ENCODE peak calls at places on chromosomes 11 and 22, in four cellular contexts. One of them, this sample, is unnamed. For H3K36me3, the result is how much of the 10 kb centered on the place peaks cover.

GRCh38 chr22:19822301-19823117 is 32.2 kb downstream of the GNB1L start:
- DNase-seq in stomach: peak
- DNase-seq in sigmoid colon: peak
- DNase-seq in K562: no peak
- DNase-seq in this sample: peak

GRCh38 chr11:107549253-107549953 is 16.1 kb downstream of the ALKBH8 start:
- DNase-seq in K562: peak
- DNase-seq in stomach: no peak
- DNase-seq in sigmoid colon: no peak
- DNase-seq in this sample: no peak

GRCh38 chr22:30922151-30922611 is 46.4 kb downstream of the MORC2 start:
- DNase-seq in K562: no peak
- DNase-seq in sigmoid colon: peak
- DNase-seq in stomach: peak
- DNase-seq in this sample: no peak

GRCh38 chr11:15627560-15627959 is 512.8 kb downstream of the INSC start:
- DNase-seq in sigmoid colon: no peak
- DNase-seq in K562: no peak
- DNase-seq in stomach: no peak
- DNase-seq in this sample: no peak

GRCh38 chr22:29266564-29267461 is 968 bp downstream of the RHBDD3 start:
- DNase-seq in K562: no peak
- DNase-seq in stomach: no peak
- DNase-seq in sigmoid colon: no peak
- DNase-seq in this sample: no peak

GRCh38 chr11:19874241-19874640 is 161.6 kb downstream of the NAV2 start:
- DNase-seq in K562: no peak
- DNase-seq in sigmoid colon: no peak
- DNase-seq in stomach: no peak
- DNase-seq in this sample: no peak

GRCh38 chr11:45662665-45663485 is 2.5 kb downstream of the CHST1 start:
- DNase-seq in stomach: no peak
- DNase-seq in K562: peak
- DNase-seq in sigmoid colon: peak
- DNase-seq in this sample: no peak

GRCh38 chr11:43579171-43579918 is 101.2 kb upstream of the HSD17B12 start:
- DNase-seq in sigmoid colon: no peak
- DNase-seq in K562: peak
- DNase-seq in stomach: no peak
- DNase-seq in this sample: no peak

GRCh38 chr11:87300640-87301381 is 263.1 kb downstream of the TMEM135 start:
- DNase-seq in K562: no peak
- DNase-seq in stomach: no peak
- DNase-seq in sigmoid colon: no peak
- DNase-seq in this sample: no peak

GRCh38 chr22:45918455-45919370 is 58.2 kb downstream of the WNT7B start:
- DNase-seq in K562: no peak
- DNase-seq in sigmoid colon: no peak
- DNase-seq in stomach: peak
- DNase-seq in this sample: no peak

GRCh38 chr11:70364745-70365535 is 33.4 kb upstream of the CTTN start:
- DNase-seq in stomach: no peak
- DNase-seq in sigmoid colon: no peak
- DNase-seq in K562: no peak
- DNase-seq in this sample: no peak

GRCh38 chr11:44290206-44290605 is 19.7 kb downstream of the ALX4 start:
- DNase-seq in stomach: no peak
- DNase-seq in sigmoid colon: no peak
- DNase-seq in K562: no peak
- DNase-seq in this sample: no peak

GRCh38 chr11:77656362-77656761 is 18.8 kb upstream of the CLNS1A start:
- DNase-seq in stomach: no peak
- DNase-seq in sigmoid colon: no peak
- DNase-seq in K562: no peak
- DNase-seq in this sample: no peak

GRCh38 chr11:124837491-124837856 is 27.8 kb upstream of the ROBO3 start:
- DNase-seq in K562: peak
- DNase-seq in stomach: no peak
- DNase-seq in sigmoid colon: no peak
- DNase-seq in this sample: no peak

GRCh38 chr22:39940757-39941305 is 19.4 kb upstream of the TMA7B start:
- DNase-seq in sigmoid colon: no peak
- DNase-seq in stomach: no peak
- DNase-seq in K562: no peak
- DNase-seq in this sample: no peak

GRCh38 chr11:129894281-129895125 is 875 bp downstream of the NFRKB start:
- DNase-seq in sigmoid colon: no peak
- DNase-seq in stomach: no peak
- DNase-seq in K562: no peak
- DNase-seq in this sample: no peak

GRCh38 chr11:59011672-59012071 is 72.4 kb downstream of the GLYATL1 start:
- DNase-seq in stomach: no peak
- DNase-seq in K562: no peak
- DNase-seq in sigmoid colon: no peak
- DNase-seq in this sample: no peak

GRCh38 chr11:32884770-32885384 is 7.7 kb upstream of the QSER1 start:
- DNase-seq in sigmoid colon: no peak
- DNase-seq in stomach: no peak
- DNase-seq in K562: peak
- DNase-seq in this sample: no peak

GRCh38 chr11:80727315-80727714 is 1286.5 kb upstream of the TENM4 start:
- DNase-seq in K562: no peak
- DNase-seq in sigmoid colon: no peak
- DNase-seq in stomach: no peak
- DNase-seq in this sample: no peak

GRCh38 chr11:8011981-8012444 is 24.9 kb downstream of the EIF3F start:
- DNase-seq in K562: no peak
- DNase-seq in sigmoid colon: no peak
- DNase-seq in stomach: no peak
- DNase-seq in this sample: peak

GRCh38 chr11:33910261-33910959 is 18.5 kb upstream of the LMO2 start:
- DNase-seq in K562: no peak
- DNase-seq in sigmoid colon: no peak
- DNase-seq in stomach: no peak
- DNase-seq in this sample: no peak

GRCh38 chr11:70663815-70664214 is 265.5 kb downstream of the CTTN start:
- DNase-seq in K562: no peak
- DNase-seq in stomach: no peak
- DNase-seq in sigmoid colon: no peak
- DNase-seq in this sample: no peak

GRCh38 chr11:124890701-124891389 is 6.8 kb downstream of the ROBO4 start:
- DNase-seq in sigmoid colon: peak
- DNase-seq in K562: no peak
- DNase-seq in stomach: no peak
- DNase-seq in this sample: no peak

GRCh38 chr11:57567512-57568329 is at the start of gene UBE2L6:
- DNase-seq in sigmoid colon: peak
- DNase-seq in K562: peak
- DNase-seq in stomach: peak
- DNase-seq in this sample: peak

GRCh38 chr11:75403983-75404658 is 4.8 kb downstream of the RPS3 start:
- DNase-seq in K562: no peak
- DNase-seq in sigmoid colon: no peak
- DNase-seq in stomach: no peak
- DNase-seq in this sample: no peak
- TF ChIP-seq POLR2AphosphoS5 in K562: peak
- TF ChIP-seq POLR2AphosphoS5 in sigmoid colon: no peak
- TF ChIP-seq POLR2AphosphoS5 in stomach: no peak
- TF ChIP-seq POLR2AphosphoS5 in this sample: no peak

GRCh38 chr11:23586188-23586587 is 725.9 kb upstream of the CCDC179 start:
- DNase-seq in sigmoid colon: no peak
- DNase-seq in K562: no peak
- DNase-seq in stomach: no peak
- DNase-seq in this sample: no peak
- H3K36me3 ChIP-seq in sigmoid colon: under half
- H3K36me3 ChIP-seq in K562: under half
- H3K36me3 ChIP-seq in stomach: under half
- H3K36me3 ChIP-seq in this sample: under half

GRCh38 chr11:13276454-13276851 is 1.1 kb upstream of the BMAL1 start:
- DNase-seq in K562: no peak
- DNase-seq in stomach: no peak
- DNase-seq in sigmoid colon: no peak
- DNase-seq in this sample: no peak

GRCh38 chr11:13277719-13278619 is at the start of gene BMAL1:
- DNase-seq in stomach: peak
- DNase-seq in sigmoid colon: peak
- DNase-seq in K562: no peak
- DNase-seq in this sample: peak

GRCh38 chr11:13278620-13279486 is 1.3 kb downstream of the BMAL1 start:
- DNase-seq in stomach: no peak
- DNase-seq in K562: no peak
- DNase-seq in sigmoid colon: no peak
- DNase-seq in this sample: no peak

GRCh38 chr11:13279487-13279834 is 1.9 kb downstream of the BMAL1 start:
- DNase-seq in sigmoid colon: no peak
- DNase-seq in K562: no peak
- DNase-seq in stomach: no peak
- DNase-seq in this sample: no peak

DNA sequence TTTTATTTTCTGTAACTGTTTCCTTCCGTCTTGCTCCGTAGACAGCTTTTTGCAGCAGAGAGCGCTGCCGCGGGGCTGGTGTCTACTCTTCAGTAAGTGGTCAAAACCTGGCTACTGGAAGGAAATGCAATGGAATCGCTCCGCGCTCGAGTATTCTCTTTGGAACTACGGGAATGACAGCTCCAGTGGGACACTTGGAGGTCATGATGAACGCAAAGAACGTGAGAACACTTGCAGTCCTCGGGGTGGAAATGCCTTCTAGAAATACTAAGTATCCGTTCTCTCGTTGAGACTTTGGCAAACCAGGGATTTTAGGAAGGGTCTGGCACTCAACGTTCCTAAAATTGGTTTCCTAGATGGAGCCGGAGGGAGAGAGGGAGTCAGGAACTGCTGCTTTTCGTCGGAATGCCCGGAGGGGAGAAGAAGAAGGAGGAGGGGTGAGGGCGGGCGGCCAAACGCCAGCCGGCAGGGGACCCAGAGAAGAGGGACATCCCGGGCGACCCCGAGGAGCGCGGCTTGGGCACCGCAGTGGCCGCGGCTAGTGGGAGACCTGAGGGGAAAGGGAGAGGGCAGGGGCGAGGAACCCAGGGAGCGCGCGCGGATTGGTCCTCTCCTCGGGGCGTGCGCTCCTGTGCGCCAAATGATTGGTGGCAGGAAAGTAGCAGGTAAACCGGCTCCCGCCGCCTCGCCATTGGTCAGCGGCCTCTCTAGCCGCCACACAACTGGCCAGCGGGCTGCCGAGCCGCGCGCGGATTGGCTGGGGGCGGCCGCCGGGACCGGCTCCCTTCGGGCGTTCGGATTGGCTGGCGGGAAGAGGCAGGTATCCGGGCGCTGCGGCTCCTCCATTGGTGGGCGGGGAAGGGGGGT is 505 bp upstream of the BMAL1 start:
- DNase-seq in K562: peak
- DNase-seq in sigmoid colon: peak
- DNase-seq in stomach: peak
- DNase-seq in this sample: peak
- TF ChIP-seq EP300 in K562: no peak
- TF ChIP-seq EP300 in sigmoid colon: no peak
- TF ChIP-seq EP300 in stomach: no peak
- TF ChIP-seq EP300 in this sample: no peak

DNA sequence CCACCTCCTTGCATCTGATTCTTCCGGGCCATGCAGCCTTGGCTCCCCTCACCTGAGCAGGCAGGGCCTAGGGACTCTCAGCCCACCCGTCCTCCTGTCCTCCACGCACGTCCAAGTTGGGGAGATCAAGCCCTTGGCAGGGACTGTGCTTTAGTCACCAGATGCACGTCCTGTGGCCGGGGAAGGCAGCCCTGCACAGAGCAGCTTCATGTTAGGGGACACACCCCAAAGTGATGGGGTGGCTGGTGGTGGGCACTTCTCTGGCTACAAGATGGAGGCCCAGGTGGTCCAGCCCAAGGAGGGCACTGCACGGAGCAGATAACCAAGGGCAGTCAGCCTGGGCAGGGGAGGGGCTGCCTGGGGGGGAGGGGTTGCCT is 1.2 kb downstream of the MUC5B start:
- DNase-seq in stomach: no peak
- DNase-seq in sigmoid colon: peak
- DNase-seq in K562: no peak
- DNase-seq in this sample: peak
- TF ChIP-seq POLR2AphosphoS5 in stomach: no peak
- TF ChIP-seq POLR2AphosphoS5 in sigmoid colon: no peak
- TF ChIP-seq POLR2AphosphoS5 in K562: no peak
- TF ChIP-seq POLR2AphosphoS5 in this sample: no peak